ENCODE peak calls at places on chromosomes 3 and 15, in five cellular contexts. One of them, this sample, is unnamed.
A peak's percentile ranks its signal among the peaks of the same experiment; 100 is the strongest.

GRCh38 chr3:157030712-157031111 is 129.2 kb downstream of the CCNL1 start:
- DNase-seq in pancreas: no peak
- DNase-seq in heart left ventricle: no peak
- DNase-seq in thyroid gland: no peak
- DNase-seq in NT2/D1: no peak
- DNase-seq in this sample: no peak

GRCh38 chr3:127037423-127037841 is 54.5 kb downstream of the PLXNA1 start:
- DNase-seq in pancreas: no peak
- DNase-seq in heart left ventricle: peak; percentile 40
- DNase-seq in thyroid gland: no peak
- DNase-seq in NT2/D1: no peak
- DNase-seq in this sample: no peak

GRCh38 chr3:107394502-107394901 is 17.3 kb downstream of the CCDC54 start:
- DNase-seq in pancreas: no peak
- DNase-seq in heart left ventricle: no peak
- DNase-seq in thyroid gland: no peak
- DNase-seq in NT2/D1: no peak
- DNase-seq in this sample: no peak

GRCh38 chr3:71542548-71543370 is 40.8 kb downstream of the FOXP1 start:
- DNase-seq in pancreas: peak; percentile 46
- DNase-seq in heart left ventricle: peak; percentile 88
- DNase-seq in thyroid gland: no peak
- DNase-seq in NT2/D1: no peak
- DNase-seq in this sample: peak; percentile 87

GRCh38 chr15:98653686-98654085 is 5.3 kb downstream of the IGF1R start:
- DNase-seq in pancreas: no peak
- DNase-seq in heart left ventricle: no peak
- DNase-seq in thyroid gland: no peak
- DNase-seq in NT2/D1: no peak
- DNase-seq in this sample: no peak

GRCh38 chr3:79139395-79140060 is 628.3 kb downstream of the ROBO1 start:
- DNase-seq in pancreas: no peak
- DNase-seq in heart left ventricle: no peak
- DNase-seq in thyroid gland: no peak
- DNase-seq in NT2/D1: no peak
- DNase-seq in this sample: no peak

GRCh38 chr15:62569460-62570404 is 404.6 kb upstream of the C2CD4B start:
- DNase-seq in pancreas: peak; percentile 72
- DNase-seq in heart left ventricle: peak; percentile 74
- DNase-seq in thyroid gland: peak; percentile 69
- DNase-seq in NT2/D1: no peak
- DNase-seq in this sample: no peak

GRCh38 chr3:123138819-123139517 is 62.8 kb upstream of the SEC22A start:
- DNase-seq in pancreas: no peak
- DNase-seq in heart left ventricle: no peak
- DNase-seq in thyroid gland: no peak
- DNase-seq in NT2/D1: no peak
- DNase-seq in this sample: no peak

GRCh38 chr3:31729573-31729972 is 196.8 kb downstream of the STT3B start:
- DNase-seq in pancreas: no peak
- DNase-seq in heart left ventricle: no peak
- DNase-seq in thyroid gland: no peak
- DNase-seq in NT2/D1: no peak
- DNase-seq in this sample: no peak

GRCh38 chr3:149751551-149751950 is 738 bp downstream of the COMMD2 start:
- DNase-seq in pancreas: no peak
- DNase-seq in heart left ventricle: no peak
- DNase-seq in thyroid gland: no peak
- DNase-seq in NT2/D1: no peak
- DNase-seq in this sample: no peak

GRCh38 chr3:56937580-56937979 is 122.9 kb upstream of the SPATA12 start:
- DNase-seq in pancreas: no peak
- DNase-seq in heart left ventricle: no peak
- DNase-seq in thyroid gland: no peak
- DNase-seq in NT2/D1: no peak
- DNase-seq in this sample: no peak

GRCh38 chr3:42656680-42657610 is 3.4 kb downstream of the ZBTB47 start:
- DNase-seq in pancreas: no peak
- DNase-seq in heart left ventricle: no peak
- DNase-seq in thyroid gland: no peak
- DNase-seq in NT2/D1: no peak
- DNase-seq in this sample: no peak

GRCh38 chr3:194565597-194566190 is 67.5 kb downstream of the TMEM44 start:
- DNase-seq in pancreas: no peak
- DNase-seq in heart left ventricle: no peak
- DNase-seq in thyroid gland: no peak
- DNase-seq in NT2/D1: no peak
- DNase-seq in this sample: no peak

GRCh38 chr15:90074916-90075315 is 27.4 kb downstream of the IDH2 start:
- DNase-seq in pancreas: no peak
- DNase-seq in heart left ventricle: no peak
- DNase-seq in thyroid gland: no peak
- DNase-seq in NT2/D1: no peak
- DNase-seq in this sample: no peak

GRCh38 chr3:48305396-48305795 is 28.1 kb downstream of the SPINK8 start:
- DNase-seq in pancreas: no peak
- DNase-seq in heart left ventricle: no peak
- DNase-seq in thyroid gland: no peak
- DNase-seq in NT2/D1: no peak
- DNase-seq in this sample: no peak

GRCh38 chr15:72197460-72198409 is at the start of gene GRAMD2A:
- DNase-seq in pancreas: no peak
- DNase-seq in heart left ventricle: no peak
- DNase-seq in thyroid gland: peak; percentile 66
- DNase-seq in NT2/D1: no peak
- DNase-seq in this sample: no peak

GRCh38 chr3:73471986-73472385 is 152.8 kb downstream of the PDZRN3 start:
- DNase-seq in pancreas: no peak
- DNase-seq in heart left ventricle: no peak
- DNase-seq in thyroid gland: no peak
- DNase-seq in NT2/D1: no peak
- DNase-seq in this sample: no peak
- H3K4me1 ChIP-seq in pancreas: peaks cover 24% of the 10 kb centered on the region
- H3K4me1 ChIP-seq in heart left ventricle: no peaks in the 10 kb centered on the region
- H3K4me1 ChIP-seq in thyroid gland: no peaks in the 10 kb centered on the region
- H3K4me1 ChIP-seq in NT2/D1: no peaks in the 10 kb centered on the region
- H3K4me1 ChIP-seq in this sample: no peaks in the 10 kb centered on the region

GRCh38 chr3:145727416-145727930 is 433.5 kb downstream of the PLOD2 start:
- DNase-seq in pancreas: no peak
- DNase-seq in heart left ventricle: no peak
- DNase-seq in thyroid gland: no peak
- DNase-seq in NT2/D1: no peak
- DNase-seq in this sample: no peak

GRCh38 chr3:145719118-145719517 is 441.9 kb downstream of the PLOD2 start:
- DNase-seq in pancreas: no peak
- DNase-seq in heart left ventricle: no peak
- DNase-seq in thyroid gland: no peak
- DNase-seq in NT2/D1: peak; percentile 68
- DNase-seq in this sample: peak; percentile 75

GRCh38 chr3:145721273-145721805 is 439.6 kb downstream of the PLOD2 start:
- DNase-seq in pancreas: no peak
- DNase-seq in heart left ventricle: no peak
- DNase-seq in thyroid gland: no peak
- DNase-seq in NT2/D1: no peak
- DNase-seq in this sample: no peak

GRCh38 chr3:145716519-145716918 is 444.5 kb downstream of the PLOD2 start:
- DNase-seq in pancreas: no peak
- DNase-seq in heart left ventricle: no peak
- DNase-seq in thyroid gland: no peak
- DNase-seq in NT2/D1: no peak
- DNase-seq in this sample: no peak

GRCh38 chr3:145721815-145722214 is 439.2 kb downstream of the PLOD2 start:
- DNase-seq in pancreas: no peak
- DNase-seq in heart left ventricle: no peak
- DNase-seq in thyroid gland: no peak
- DNase-seq in NT2/D1: no peak
- DNase-seq in this sample: no peak
- H3K4me1 ChIP-seq in pancreas: no peaks in the 10 kb centered on the region
- H3K4me1 ChIP-seq in heart left ventricle: no peaks in the 10 kb centered on the region
- H3K4me1 ChIP-seq in thyroid gland: no peaks in the 10 kb centered on the region
- H3K4me1 ChIP-seq in NT2/D1: no peaks in the 10 kb centered on the region
- H3K4me1 ChIP-seq in this sample: peaks cover 14% of the 10 kb centered on the region

DNA sequence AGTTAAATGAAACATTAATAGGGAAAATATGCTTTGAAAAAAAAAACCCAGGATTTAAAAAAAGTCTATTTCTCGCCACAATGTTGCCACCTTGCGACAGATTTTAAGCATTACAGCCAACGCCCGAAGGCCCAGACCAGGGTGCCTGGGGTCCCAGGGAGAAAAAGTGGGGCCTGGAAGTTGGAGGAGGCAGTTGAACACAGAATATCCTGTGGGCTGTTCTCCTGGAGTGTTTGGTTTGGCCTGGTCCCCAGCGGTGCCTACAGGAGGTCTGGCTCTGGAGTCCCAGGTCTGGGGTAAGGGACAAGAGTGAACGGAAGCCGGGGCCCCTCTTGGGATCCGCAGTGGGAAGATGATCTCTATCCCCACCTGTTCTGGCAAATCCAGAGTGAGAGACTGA is 3.4 kb downstream of the RNU6-1 start:
- DNase-seq in pancreas: no peak
- DNase-seq in heart left ventricle: no peak
- DNase-seq in thyroid gland: peak; percentile 49
- DNase-seq in NT2/D1: no peak
- DNase-seq in this sample: peak; percentile 73
- H3K4me1 ChIP-seq in pancreas: no peaks in the 10 kb centered on the region
- H3K4me1 ChIP-seq in heart left ventricle: peaks cover 61% of the 10 kb centered on the region
- H3K4me1 ChIP-seq in thyroid gland: peaks cover 63% of the 10 kb centered on the region
- H3K4me1 ChIP-seq in NT2/D1: peaks cover 13% of the 10 kb centered on the region
- H3K4me1 ChIP-seq in this sample: peaks cover 16% of the 10 kb centered on the region

GRCh38 chr3:39176025-39176714 is 16.2 kb downstream of the XIRP1 start:
- DNase-seq in pancreas: peak; percentile 18
- DNase-seq in heart left ventricle: no peak
- DNase-seq in thyroid gland: no peak
- DNase-seq in NT2/D1: no peak
- DNase-seq in this sample: no peak
- H3K4me1 ChIP-seq in pancreas: peaks cover 8% of the 10 kb centered on the region
- H3K4me1 ChIP-seq in heart left ventricle: peaks cover 40% of the 10 kb centered on the region
- H3K4me1 ChIP-seq in thyroid gland: peaks cover 35% of the 10 kb centered on the region
- H3K4me1 ChIP-seq in NT2/D1: peaks cover 14% of the 10 kb centered on the region
- H3K4me1 ChIP-seq in this sample: peaks cover 13% of the 10 kb centered on the region

GRCh38 chr3:41249318-41249717 is 50.0 kb downstream of the CTNNB1 start:
- DNase-seq in pancreas: no peak
- DNase-seq in heart left ventricle: no peak
- DNase-seq in thyroid gland: no peak
- DNase-seq in NT2/D1: no peak
- DNase-seq in this sample: no peak

GRCh38 chr3:41248525-41248924 is 49.2 kb downstream of the CTNNB1 start:
- DNase-seq in pancreas: no peak
- DNase-seq in heart left ventricle: no peak
- DNase-seq in thyroid gland: no peak
- DNase-seq in NT2/D1: no peak
- DNase-seq in this sample: no peak

GRCh38 chr3:41247055-41247454 is 47.8 kb downstream of the CTNNB1 start:
- DNase-seq in pancreas: no peak
- DNase-seq in heart left ventricle: no peak
- DNase-seq in thyroid gland: peak; percentile 30
- DNase-seq in NT2/D1: no peak
- DNase-seq in this sample: no peak

GRCh38 chr3:41244620-41245336 is 45.5 kb downstream of the CTNNB1 start:
- DNase-seq in pancreas: no peak
- DNase-seq in heart left ventricle: no peak
- DNase-seq in thyroid gland: peak; percentile 72
- DNase-seq in NT2/D1: no peak
- DNase-seq in this sample: no peak

GRCh38 chr3:41247590-41247989 is 48.3 kb downstream of the CTNNB1 start:
- DNase-seq in pancreas: no peak
- DNase-seq in heart left ventricle: no peak
- DNase-seq in thyroid gland: no peak
- DNase-seq in NT2/D1: no peak
- DNase-seq in this sample: no peak
- H3K4me1 ChIP-seq in pancreas: no peaks in the 10 kb centered on the region
- H3K4me1 ChIP-seq in heart left ventricle: no peaks in the 10 kb centered on the region
- H3K4me1 ChIP-seq in thyroid gland: peaks cover 26% of the 10 kb centered on the region
- H3K4me1 ChIP-seq in NT2/D1: peaks cover 7% of the 10 kb centered on the region
- H3K4me1 ChIP-seq in this sample: no peaks in the 10 kb centered on the region

GRCh38 chr3:141389703-141390102 is 21.4 kb downstream of the ZBTB38 start:
- DNase-seq in pancreas: no peak
- DNase-seq in heart left ventricle: no peak
- DNase-seq in thyroid gland: no peak
- DNase-seq in NT2/D1: no peak
- DNase-seq in this sample: no peak
- H3K4me1 ChIP-seq in pancreas: peaks cover 5% of the 10 kb centered on the region
- H3K4me1 ChIP-seq in heart left ventricle: peaks cover 11% of the 10 kb centered on the region
- H3K4me1 ChIP-seq in thyroid gland: peaks cover 67% of the 10 kb centered on the region
- H3K4me1 ChIP-seq in NT2/D1: peaks cover 10% of the 10 kb centered on the region
- H3K4me1 ChIP-seq in this sample: peaks cover 15% of the 10 kb centered on the region

GRCh38 chr15:58522865-58523264 is 91.1 kb downstream of the LIPC start:
- DNase-seq in pancreas: no peak
- DNase-seq in heart left ventricle: no peak
- DNase-seq in thyroid gland: no peak
- DNase-seq in NT2/D1: no peak
- DNase-seq in this sample: no peak

GRCh38 chr15:58522391-58522790 is 90.6 kb downstream of the LIPC start:
- DNase-seq in pancreas: no peak
- DNase-seq in heart left ventricle: peak; percentile 69
- DNase-seq in thyroid gland: peak; percentile 69
- DNase-seq in NT2/D1: no peak
- DNase-seq in this sample: no peak

GRCh38 chr15:58520464-58520863 is 88.7 kb downstream of the LIPC start:
- DNase-seq in pancreas: no peak
- DNase-seq in heart left ventricle: no peak
- DNase-seq in thyroid gland: no peak
- DNase-seq in NT2/D1: no peak
- DNase-seq in this sample: no peak

GRCh38 chr15:58521293-58521991 is 89.7 kb downstream of the LIPC start:
- DNase-seq in pancreas: peak; percentile 59
- DNase-seq in heart left ventricle: peak; percentile 78
- DNase-seq in thyroid gland: peak; percentile 69
- DNase-seq in NT2/D1: peak; percentile 11
- DNase-seq in this sample: no peak

DNA sequence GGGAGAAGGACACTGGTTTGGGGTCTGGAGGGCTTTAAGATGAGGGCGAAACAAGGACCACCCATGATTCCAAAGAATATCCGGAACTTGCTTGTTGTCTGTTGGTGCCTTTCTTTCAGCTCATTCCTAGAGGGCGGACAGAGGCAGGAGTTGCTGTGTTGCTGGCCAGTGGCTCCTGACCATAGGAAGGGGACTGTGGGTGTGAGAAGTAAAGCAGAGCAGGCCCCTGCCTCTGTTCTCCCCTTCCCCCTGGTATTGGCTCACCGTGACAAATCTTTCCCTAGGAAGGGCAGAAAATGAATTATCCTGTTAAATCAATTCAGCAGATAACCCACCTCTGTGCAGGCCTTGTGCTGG is 89.1 kb downstream of the LIPC start:
- DNase-seq in pancreas: no peak
- DNase-seq in heart left ventricle: no peak
- DNase-seq in thyroid gland: no peak
- DNase-seq in NT2/D1: no peak
- DNase-seq in this sample: no peak
- H3K4me1 ChIP-seq in pancreas: no peaks in the 10 kb centered on the region
- H3K4me1 ChIP-seq in heart left ventricle: peaks cover 93% of the 10 kb centered on the region
- H3K4me1 ChIP-seq in thyroid gland: peaks cover 35% of the 10 kb centered on the region
- H3K4me1 ChIP-seq in NT2/D1: no peaks in the 10 kb centered on the region
- H3K4me1 ChIP-seq in this sample: no peaks in the 10 kb centered on the region